ENCODE peak calls at places on chromosomes 11 and 22, in nine cellular contexts. V is SJSA1, C is Panc1, L is uterus, R is spleen, U is fibroblast of lung, K is right lobe of liver, X is cardiac muscle cell, G is hepatocyte. W is an unnamed sample.

GRCh38 chr11:126683766-126684728 is 316.5 kb downstream of the KIRREL3 start:
- DNase-seq in X (no peak), U (no peak), K (no peak), L (no peak), G (no peak), V (no peak), C (no peak), R (no peak), W (no peak)

GRCh38 chr11:119306373-119306890 is 10.5 kb downstream of the MCAM start:
- DNase-seq in C (no peak), U (peak; percentile 15), R (no peak), X (peak; percentile 46), L (peak; percentile 61), K (no peak), G (no peak), V (no peak), W (peak; percentile 79)

GRCh38 chr11:70761906-70762196 is 363.5 kb downstream of the CTTN start:
- DNase-seq in K (no peak), U (no peak), R (no peak), V (no peak), L (no peak), C (no peak), G (no peak), X (no peak), W (no peak)

GRCh38 chr22:30041475-30041874 is 38.8 kb upstream of the HORMAD2 start:
- DNase-seq in G (no peak), L (no peak), V (no peak), R (no peak), K (no peak), U (no peak), C (no peak), X (no peak), W (no peak)

GRCh38 chr11:109026891-109027489 is 362.1 kb downstream of the DDX10 start:
- DNase-seq in R (no peak), X (no peak), K (no peak), U (peak; percentile 50), V (no peak), C (no peak), L (no peak), G (no peak), W (no peak)

GRCh38 chr11:19711911-19712280 is 741 bp upstream of the NAV2 start:
- DNase-seq in L (no peak), K (no peak), C (peak; percentile 22), X (no peak), U (no peak), V (no peak), R (no peak), G (no peak), W (peak; percentile 61)

GRCh38 chr22:37221424-37222336 is 9.4 kb upstream of the SSTR3 start:
- DNase-seq in R (peak; percentile 79), K (no peak), U (no peak), G (no peak), V (no peak), C (no peak), L (no peak), X (no peak), W (peak; percentile 62)

GRCh38 chr11:16891964-16892363 is 122.2 kb downstream of the PLEKHA7 start:
- DNase-seq in K (no peak), G (no peak), V (no peak), X (peak; percentile 46), L (no peak), C (no peak), R (no peak), U (peak; percentile 80), W (no peak)

GRCh38 chr11:86248609-86249008 is 4.1 kb downstream of the EED start:
- DNase-seq in K (no peak), V (no peak), X (no peak), R (no peak), U (no peak), C (no peak), G (no peak), L (no peak), W (no peak)

GRCh38 chr11:34926831-34927132 is 10.4 kb downstream of the PDHX start:
- DNase-seq in C (no peak), R (no peak), K (no peak), X (peak; percentile 14), L (no peak), V (peak; percentile 40), G (no peak), U (peak; percentile 53), W (no peak)

GRCh38 chr11:77106321-77106720 is 3.7 kb downstream of the OMP start:
- DNase-seq in X (no peak), R (no peak), C (no peak), K (no peak), V (no peak), U (peak; percentile 40), L (no peak), G (no peak), W (no peak)

GRCh38 chr22:33271390-33272161 is 213.4 kb upstream of the SYN3 start:
- DNase-seq in L (no peak), V (no peak), K (peak; percentile 90), G (no peak), U (peak; percentile 54), X (peak; percentile 24), R (no peak), C (no peak), W (peak; percentile 82)

GRCh38 chr11:119643212-119643877 is 85.7 kb downstream of the NECTIN1 start:
- DNase-seq in L (no peak), V (no peak), X (no peak), C (no peak), R (no peak), U (no peak), G (no peak), K (no peak), W (no peak)

GRCh38 chr22:36616682-36617081 is 86.9 kb downstream of the CACNG2 start:
- DNase-seq in G (no peak), L (no peak), X (no peak), R (no peak), K (no peak), V (no peak), C (no peak), U (no peak), W (no peak)

GRCh38 chr11:1218256-1218787 is 4.5 kb upstream of the MUC5B start:
- DNase-seq in R (peak; percentile 62), C (no peak), L (no peak), V (no peak), K (peak; percentile 24), U (no peak), G (no peak), X (no peak), W (peak; percentile 49)

GRCh38 chr22:23904855-23905254 is 10.7 kb downstream of the MIF start:
- DNase-seq in C (no peak), K (no peak), U (no peak), G (no peak), X (no peak), L (no peak), R (no peak), V (no peak), W (no peak)

GRCh38 chr11:3148255-3148989 is 16.7 kb downstream of the OSBPL5 start:
- DNase-seq in G (no peak), U (no peak), R (no peak), X (no peak), C (no peak), V (no peak), L (no peak), K (no peak), W (no peak)

GRCh38 chr11:66017354-66017753 is 5.5 kb downstream of the CST6 start:
- DNase-seq in X (no peak), C (no peak), R (no peak), U (no peak), G (no peak), L (no peak), K (no peak), V (no peak), W (no peak)

DNA sequence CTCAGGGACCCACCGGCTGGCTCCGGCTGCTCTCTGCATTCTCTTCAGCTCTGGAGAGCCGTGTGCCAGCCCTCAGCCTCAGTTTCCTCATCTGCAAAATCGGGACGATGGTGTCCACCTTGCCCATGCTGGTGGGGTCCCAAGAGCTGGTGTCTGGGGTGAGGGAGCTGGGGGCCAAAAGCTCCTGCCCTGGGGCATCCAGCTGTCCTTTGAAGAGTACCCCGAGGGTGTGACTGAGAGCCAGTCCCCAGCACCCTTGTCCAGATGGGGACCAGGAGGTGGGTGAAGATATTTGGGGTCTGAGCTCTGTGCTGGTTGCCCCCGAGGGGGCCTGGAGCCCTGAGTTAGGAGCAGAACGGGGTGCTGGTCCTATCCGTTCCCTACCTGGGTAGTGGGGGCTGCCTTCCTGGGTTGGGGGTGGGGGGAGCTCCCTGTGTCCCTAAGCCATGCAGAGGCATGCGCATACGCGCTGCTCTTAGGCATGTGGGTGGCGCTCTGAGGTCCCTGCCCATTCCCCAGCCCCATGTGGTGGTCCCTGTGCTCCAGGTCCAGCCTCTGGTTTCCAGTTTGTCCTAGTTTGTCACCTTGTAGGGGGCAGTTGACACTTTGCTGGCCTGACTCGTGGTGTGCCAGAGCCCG is 4.9 kb downstream of the LRP5 start:
- DNase-seq in V (no peak), C (no peak), L (no peak), K (no peak), R (no peak), X (no peak), G (no peak), U (no peak), W (no peak)
- H3K4me1 ChIP-seq in V (peaks cover 42% of the 10 kb centered on the region), C (peaks cover 55% of the 10 kb centered on the region), L (peaks cover 4% of the 10 kb centered on the region), K (peaks cover 2% of the 10 kb centered on the region), R (peaks cover 41% of the 10 kb centered on the region), X (peaks cover 15% of the 10 kb centered on the region), G (peaks cover 24% of the 10 kb centered on the region), U (peaks cover 2% of the 10 kb centered on the region), W (no peaks in the 10 kb centered on the region)

GRCh38 chr11:61446211-61446651 is 16.3 kb downstream of the SDHAF2 start:
- DNase-seq in G (peak; percentile 95), K (peak; percentile 86), L (peak; percentile 85), U (peak; percentile 93), X (peak; percentile 96), C (peak; percentile 55), V (peak; percentile 87), R (peak; percentile 88), W (peak; percentile 98)
- H3K9me3 ChIP-seq in G (no peaks in the 10 kb centered on the region), K (no peaks in the 10 kb centered on the region), L (no peaks in the 10 kb centered on the region), U (no peaks in the 10 kb centered on the region), X (no peaks in the 10 kb centered on the region), C (no peaks in the 10 kb centered on the region), V (no peaks in the 10 kb centered on the region), R (no peaks in the 10 kb centered on the region), W (no peaks in the 10 kb centered on the region)

DNA sequence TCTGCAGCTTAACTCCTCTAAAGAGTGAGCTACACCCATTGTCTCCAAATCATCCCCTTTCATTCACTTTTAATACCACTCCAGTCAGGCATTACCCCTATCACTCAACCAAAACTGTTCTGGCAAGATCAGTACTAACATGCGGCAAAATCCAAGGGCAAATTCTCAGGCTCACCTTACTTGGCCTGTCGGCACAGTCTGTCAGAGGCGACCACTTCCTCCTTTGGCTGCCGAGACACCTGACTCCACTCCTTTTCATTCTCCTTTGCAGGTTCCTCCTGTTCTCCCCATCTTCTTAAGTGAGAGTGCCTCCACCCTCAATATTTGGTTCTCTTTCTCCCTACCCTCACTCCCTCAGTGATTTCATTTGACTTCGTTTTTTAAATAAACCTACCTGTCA is 4.2 kb downstream of the C11orf91 start:
- DNase-seq in C (no peak), V (no peak), G (no peak), R (no peak), X (no peak), K (no peak), L (no peak), U (no peak), W (no peak)
- H3K27ac ChIP-seq in C (peak overlapping the region; percentile 94), V (no peak overlapping the region), G (no peak overlapping the region), R (no peak overlapping the region), X (no peak overlapping the region), K (no peak overlapping the region), L (no peak overlapping the region), U (no peak overlapping the region), W (no peak overlapping the region)

DNA sequence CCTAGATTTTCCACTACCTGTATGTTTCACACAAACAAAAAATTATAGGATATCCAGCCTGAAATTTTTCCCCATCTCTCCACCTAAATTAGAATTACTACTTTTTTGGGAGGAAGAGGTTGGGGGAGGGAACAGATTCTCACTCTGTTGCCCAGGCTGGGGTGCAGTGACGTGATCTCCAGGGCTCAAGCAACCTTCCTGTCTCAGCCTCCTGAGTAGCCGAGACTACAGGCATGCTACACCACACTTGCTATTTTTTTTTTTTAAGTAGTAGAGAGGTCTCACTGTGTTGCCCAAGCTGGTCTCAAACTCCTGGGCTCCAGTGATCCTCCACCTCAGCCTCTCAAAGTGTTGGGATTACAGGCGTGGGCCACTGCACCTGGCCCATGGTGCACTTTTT is 9.5 kb downstream of the JAML start:
- DNase-seq in X (no peak), L (no peak), V (no peak), R (no peak), C (no peak), K (no peak), U (no peak), G (no peak), W (no peak)
- H3K4me1 ChIP-seq in X (no peaks in the 10 kb centered on the region), L (no peaks in the 10 kb centered on the region), V (no peaks in the 10 kb centered on the region), R (peaks cover 100% of the 10 kb centered on the region), C (no peaks in the 10 kb centered on the region), K (no peaks in the 10 kb centered on the region), U (no peaks in the 10 kb centered on the region), G (peaks cover 45% of the 10 kb centered on the region), W (no peaks in the 10 kb centered on the region)